ENCODE peak calls at places on chromosomes 3 and 15, in eight cellular contexts. R is left ventricle myocardium inferior; D is cardiac muscle cell; C is heart left ventricle; Y is body of pancreas; W is pancreas; S is uterus; L is CD8-positive, alpha-beta memory T cell. M is an unnamed sample. For H3K27me3 and H3K4me1, the result is how much of the 10 kb centered on the place peaks cover.

GRCh38 chr3:98885851-98886250 is 15.6 kb downstream of the DCBLD2 start:
- DNase-seq in W (no peak), L (no peak), R (no peak), Y (no peak), S (no peak), C (no peak), D (no peak), M (no peak)

GRCh38 chr3:44125882-44126281 is 115.8 kb upstream of the TOPAZ1 start:
- DNase-seq in C (no peak), D (peak), W (no peak), R (no peak), S (no peak), Y (no peak), L (no peak), M (no peak)

GRCh38 chr3:185351371-185351770 is 11.6 kb upstream of the MAP3K13 start:
- DNase-seq in S (no peak), W (no peak), C (no peak), R (no peak), L (no peak), Y (no peak), D (no peak), M (no peak)

GRCh38 chr3:95923496-95924210 is 890.7 kb upstream of the EPHA6 start:
- DNase-seq in L (no peak), R (no peak), D (no peak), C (peak), W (no peak), Y (peak), S (no peak), M (no peak)

GRCh38 chr3:148006508-148006907 is 597.3 kb downstream of the ZIC1 start:
- DNase-seq in Y (no peak), R (no peak), C (no peak), D (no peak), S (no peak), L (no peak), W (no peak), M (no peak)

GRCh38 chr3:115385935-115386334 is 237.4 kb upstream of the GAP43 start:
- DNase-seq in D (no peak), C (no peak), L (no peak), Y (no peak), W (no peak), S (no peak), R (no peak), M (no peak)

GRCh38 chr3:1700650-1701049 is 398.0 kb upstream of the CNTN4 start:
- DNase-seq in Y (no peak), L (no peak), C (no peak), R (no peak), W (peak), S (no peak), D (no peak), M (no peak)

GRCh38 chr3:29215948-29216347 is 64.9 kb upstream of the RBMS3 start:
- DNase-seq in Y (no peak), W (no peak), D (no peak), R (no peak), L (no peak), C (no peak), S (no peak), M (no peak)

GRCh38 chr3:180383332-180384020 is 218.5 kb upstream of the TTC14 start:
- DNase-seq in Y (no peak), S (no peak), R (no peak), C (no peak), D (no peak), L (no peak), W (no peak), M (no peak)

GRCh38 chr3:60202052-60202753 is 1049.0 kb downstream of the FHIT start:
- DNase-seq in W (no peak), C (no peak), Y (no peak), D (no peak), L (no peak), S (no peak), R (no peak), M (no peak)

GRCh38 chr3:121998030-121998580 is 23.9 kb downstream of the ILDR1 start:
- DNase-seq in Y (no peak), L (no peak), R (no peak), S (no peak), W (no peak), C (no peak), D (no peak), M (no peak)

GRCh38 chr15:68205949-68206539 is 912 bp upstream of the CALML4 start:
- DNase-seq in Y (no peak), S (no peak), C (peak), L (no peak), D (no peak), W (no peak), R (peak), M (peak)

GRCh38 chr3:66480666-66481065 is 20.2 kb downstream of the LRIG1 start:
- DNase-seq in L (no peak), W (no peak), Y (no peak), D (no peak), R (no peak), S (no peak), C (no peak), M (no peak)

GRCh38 chr15:41794081-41794480 is 19.8 kb downstream of the MAPKBP1 start:
- DNase-seq in C (no peak), L (no peak), Y (no peak), R (no peak), S (no peak), W (no peak), D (no peak), M (no peak)

GRCh38 chr3:119715105-119715504 is 12.3 kb downstream of the CFAP91 start:
- DNase-seq in R (no peak), S (no peak), C (no peak), W (no peak), D (no peak), Y (no peak), L (no peak), M (no peak)

GRCh38 chr15:90650956-90651689 is 66.0 kb upstream of the BLM start:
- DNase-seq in L (no peak), W (no peak), C (no peak), Y (no peak), R (no peak), S (no peak), D (no peak), M (no peak)

GRCh38 chr3:195043612-195044144 is 227.3 kb downstream of the XXYLT1 start:
- DNase-seq in R (no peak), C (no peak), S (no peak), Y (no peak), L (no peak), D (no peak), W (no peak), M (no peak)

GRCh38 chr15:56327721-56328502 is 37.3 kb upstream of the TEX9 start:
- DNase-seq in C (no peak), Y (no peak), W (no peak), L (no peak), D (no peak), R (no peak), S (no peak), M (no peak)

GRCh38 chr15:85517086-85517485 is 136.7 kb downstream of the AKAP13 start:
- DNase-seq in W (no peak), R (no peak), L (no peak), C (no peak), Y (no peak), D (no peak), S (no peak), M (no peak)

GRCh38 chr15:58444658-58445332 is 13.0 kb downstream of the LIPC start:
- DNase-seq in R (no peak), S (no peak), L (peak), C (no peak), D (no peak), W (no peak), Y (no peak), M (no peak)

GRCh38 chr15:62344806-62345539 is 179.9 kb upstream of the C2CD4B start:
- DNase-seq in L (peak), Y (peak), S (peak), R (no peak), C (peak), D (peak), W (peak), M (peak)

GRCh38 chr3:41076399-41076798 is 122.9 kb upstream of the CTNNB1 start:
- DNase-seq in R (no peak), D (no peak), L (no peak), W (no peak), Y (no peak), S (no peak), C (no peak), M (no peak)

GRCh38 chr3:140251678-140252077 is 316.7 kb downstream of the CLSTN2 start:
- DNase-seq in C (no peak), S (no peak), W (no peak), L (no peak), D (no peak), Y (no peak), R (no peak), M (no peak)

GRCh38 chr3:134338201-134338512 is 36.1 kb downstream of the AMOTL2 start:
- DNase-seq in Y (no peak), C (no peak), S (no peak), L (no peak), D (no peak), W (no peak), R (no peak), M (no peak)

GRCh38 chr3:25292604-25293003 is 135.5 kb upstream of the RARB start:
- DNase-seq in D (no peak), L (no peak), C (no peak), Y (no peak), R (no peak), S (no peak), W (no peak), M (no peak)

GRCh38 chr3:25662921-25663320 is 1.8 kb downstream of the TOP2B start:
- DNase-seq in R (no peak), S (no peak), Y (no peak), C (no peak), W (no peak), D (no peak), L (no peak), M (no peak)

GRCh38 chr15:74799843-74800558 is 12.6 kb upstream of the LMAN1L start:
- DNase-seq in D (peak), C (peak), L (peak), Y (peak), R (peak), W (no peak), S (peak), M (peak)

GRCh38 chr3:159560214-159561004 is 428.2 kb upstream of the IL12A start:
- DNase-seq in D (no peak), R (no peak), S (no peak), L (no peak), C (no peak), Y (no peak), W (no peak), M (no peak)

GRCh38 chr3:126546013-126546412 is 12.7 kb downstream of the C3orf22 start:
- DNase-seq in W (no peak), L (no peak), C (no peak), S (no peak), Y (no peak), D (no peak), R (no peak), M (no peak)

GRCh38 chr3:66115858-66116654 is 77.3 kb upstream of the MAGI1 start:
- DNase-seq in C (peak), W (no peak), R (peak), S (peak), D (peak), Y (peak), L (no peak), M (peak)

GRCh38 chr3:120795959-120796358 is 53.4 kb downstream of the GTF2E1 start:
- DNase-seq in D (no peak), C (no peak), W (no peak), S (no peak), Y (no peak), R (no peak), L (no peak), M (no peak)

GRCh38 chr15:78265752-78266224 is 1.4 kb downstream of the DNAJA4 start:
- DNase-seq in R (no peak), L (no peak), C (peak), S (no peak), Y (no peak), D (peak), W (no peak), M (no peak)

GRCh38 chr3:109018828-109019227 is 65.1 kb upstream of the GUCA1C start:
- DNase-seq in L (no peak), C (no peak), Y (peak), S (no peak), R (no peak), D (no peak), W (no peak), M (no peak)

GRCh38 chr3:69102384-69102783 is 17.6 kb downstream of the ARL6IP5 start:
- DNase-seq in S (no peak), Y (no peak), R (no peak), W (no peak), D (no peak), L (no peak), C (no peak), M (no peak)

GRCh38 chr3:151319613-151320012 is 3.0 kb upstream of the GPR87 start:
- DNase-seq in L (no peak), S (no peak), C (no peak), R (no peak), Y (no peak), D (no peak), W (no peak), M (no peak)

GRCh38 chr3:72299823-72300222 is 514.9 kb upstream of the PROK2 start:
- DNase-seq in W (no peak), D (no peak), Y (no peak), S (no peak), L (no peak), R (no peak), C (no peak), M (no peak)

GRCh38 chr3:72297481-72297880 is 512.5 kb upstream of the PROK2 start:
- DNase-seq in Y (no peak), C (no peak), L (no peak), R (no peak), W (no peak), D (no peak), S (no peak), M (no peak)

GRCh38 chr3:72298201-72299155 is 513.5 kb upstream of the PROK2 start:
- DNase-seq in Y (no peak), W (no peak), S (no peak), D (no peak), L (no peak), C (no peak), R (no peak), M (no peak)

GRCh38 chr3:72300621-72301020 is 515.7 kb upstream of the PROK2 start:
- DNase-seq in Y (no peak), R (no peak), L (no peak), D (no peak), C (no peak), W (no peak), S (no peak), M (no peak)

GRCh38 chr3:72299321-72299802 is 514.4 kb upstream of the PROK2 start:
- DNase-seq in D (no peak), C (no peak), Y (no peak), R (no peak), L (no peak), S (peak), W (no peak), M (no peak)
- H3K27me3 ChIP-seq in D (under half), C (under half), Y (under half), R (under half), L (under half), S (under half), W (under half), M (under half)

GRCh38 chr3:45549961-45550360 is 44.6 kb upstream of the LIMD1 start:
- DNase-seq in R (no peak), D (no peak), L (no peak), Y (no peak), S (no peak), C (no peak), W (no peak), M (peak)
- H3K4me1 ChIP-seq in R (half or more), D (under half), L (under half), Y (under half), S (under half), C (half or more), W (under half), M (under half)

GRCh38 chr15:96440978-96441377 is 110.5 kb downstream of the NR2F2 start:
- DNase-seq in S (no peak), C (no peak), D (no peak), Y (no peak), L (no peak), W (no peak), R (no peak), M (no peak)

GRCh38 chr15:96442076-96442475 is 111.6 kb downstream of the NR2F2 start:
- DNase-seq in W (peak), C (no peak), S (no peak), D (no peak), Y (no peak), L (no peak), R (no peak), M (no peak)

GRCh38 chr15:96448923-96449322 is 118.4 kb downstream of the NR2F2 start:
- DNase-seq in R (no peak), C (no peak), W (no peak), Y (no peak), L (no peak), S (no peak), D (no peak), M (no peak)

DNA sequence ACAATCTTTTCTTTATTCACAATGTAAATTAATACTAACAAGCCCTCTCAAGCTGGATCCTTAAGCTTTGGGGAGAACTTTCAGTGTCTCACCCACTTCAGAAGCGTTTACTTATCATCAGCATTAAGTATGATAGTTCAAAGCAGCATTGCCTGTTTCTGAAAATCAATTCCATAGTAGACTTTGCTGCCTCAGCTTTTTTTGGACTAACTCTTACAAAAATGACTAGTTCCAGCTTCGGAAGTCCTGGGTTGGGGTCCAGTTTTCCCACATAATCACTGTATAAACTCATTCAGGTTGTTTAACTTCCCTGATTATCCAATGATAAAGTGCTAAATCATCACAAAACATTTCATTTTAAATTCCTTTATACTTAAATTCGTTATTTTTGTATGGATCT is 114.4 kb downstream of the NR2F2 start:
- DNase-seq in R (no peak), S (no peak), D (no peak), L (no peak), W (no peak), Y (no peak), C (no peak), M (no peak)
- H3K27ac ChIP-seq in R (no peak), S (no peak), D (no peak), L (no peak), W (no peak), Y (no peak), C (no peak), M (no peak)

GRCh38 chr15:40293006-40293405 is 10.1 kb upstream of the ANKRD63 start:
- DNase-seq in D (no peak), R (peak), S (no peak), L (no peak), C (no peak), Y (no peak), W (peak), M (no peak)
- H3K27me3 ChIP-seq in D (under half), R (under half), S (under half), L (under half), C (under half), Y (under half), W (under half), M (under half)

GRCh38 chr3:11604139-11604895 is 39.4 kb downstream of the VGLL4 start:
- DNase-seq in S (no peak), Y (no peak), D (no peak), L (no peak), W (no peak), C (no peak), R (no peak), M (peak)

GRCh38 chr3:11606090-11606784 is 37.5 kb downstream of the VGLL4 start:
- DNase-seq in D (no peak), R (no peak), C (no peak), L (no peak), S (no peak), W (no peak), Y (no peak), M (no peak)

GRCh38 chr3:11603628-11604027 is 40.1 kb downstream of the VGLL4 start:
- DNase-seq in L (no peak), R (no peak), D (no peak), W (no peak), C (peak), Y (no peak), S (peak), M (no peak)

GRCh38 chr3:11606865-11607440 is 36.8 kb downstream of the VGLL4 start:
- DNase-seq in R (no peak), S (no peak), W (no peak), C (no peak), Y (no peak), D (no peak), L (no peak), M (no peak)

GRCh38 chr3:11605398-11605797 is 38.3 kb downstream of the VGLL4 start:
- DNase-seq in R (no peak), S (no peak), L (no peak), Y (no peak), C (no peak), W (no peak), D (no peak), M (no peak)
- H3K4me1 ChIP-seq in R (half or more), S (under half), L (under half), Y (half or more), C (half or more), W (under half), D (half or more), M (half or more)

M was measured in testis.